ENCODE peak calls at places on chromosomes 4 and X, in five cellular contexts. M is CD4-positive, CD25-positive, alpha-beta regulatory T cell; N is CD8-positive, alpha-beta memory T cell; E is upper lobe of right lung; R is adipocyte. L is an unnamed sample. For H3K27me3 and H3K9me3, the result is how much of the 10 kb centered on the place peaks cover.

GRCh38 chr4:142404191-142404611 is 441.9 kb downstream of the INPP4B start:
- DNase-seq in M (no peak), N (peak), E (no peak), R (peak), L (peak)

GRCh38 chr4:127641524-127641923 is 8.8 kb downstream of the INTU start:
- DNase-seq in M (no peak), N (no peak), E (no peak), R (no peak), L (peak)

GRCh38 chr4:148795156-148795864 is 353.1 kb upstream of the NR3C2 start:
- DNase-seq in M (no peak), N (no peak), E (peak), R (no peak), L (peak)

GRCh38 chr4:66178901-66179300 is 508.6 kb upstream of the EPHA5 start:
- DNase-seq in M (no peak), N (no peak), E (no peak), R (peak), L (peak)

GRCh38 chr4:155796031-155796430 is 37.2 kb downstream of the GUCY1B1 start:
- DNase-seq in M (no peak), N (no peak), E (no peak), R (no peak), L (no peak)

GRCh38 chr4:121973791-121974190 is 21.9 kb upstream of the TRPC3 start:
- DNase-seq in M (no peak), N (no peak), E (no peak), R (no peak), L (no peak)

GRCh38 chr4:167290684-167291083 is 56.4 kb upstream of the SPOCK3 start:
- DNase-seq in M (no peak), N (no peak), E (no peak), R (peak), L (no peak)

GRCh38 chr4:8403173-8403753 is 37.3 kb downstream of the ACOX3 start:
- DNase-seq in M (peak), N (peak), E (peak), R (peak), L (peak)

GRCh38 chr4:172202480-172203076 is 389.4 kb downstream of the GALNTL6 start:
- DNase-seq in M (no peak), N (no peak), E (no peak), R (peak), L (no peak)

GRCh38 chr4:552059-552458 is 24.0 kb downstream of the TMEM271 start:
- DNase-seq in M (no peak), N (no peak), E (no peak), R (no peak), L (no peak)

GRCh38 chrX:25070038-25070437 is 54.3 kb upstream of the ARX start:
- DNase-seq in M (no peak), N (no peak), E (no peak), R (no peak), L (no peak)

GRCh38 chrX:154775611-154776349 is 13.1 kb downstream of the DKC1 start:
- DNase-seq in M (no peak), N (no peak), E (no peak), R (peak), L (peak)

GRCh38 chrX:136867518-136867917 is 13.0 kb downstream of the RBMX start:
- DNase-seq in M (no peak), N (no peak), E (no peak), R (no peak), L (no peak)

GRCh38 chrX:1582686-1583437 is 8.5 kb upstream of the AKAP17A start:
- DNase-seq in M (no peak), N (peak), E (no peak), R (peak), L (peak)

GRCh38 chr4:131137196-131137595 is 2011.9 kb upstream of the PCDH10 start:
- DNase-seq in M (no peak), N (no peak), E (no peak), R (no peak), L (no peak)

GRCh38 chr4:15410750-15411149 is 17.1 kb upstream of the C1QTNF7 start:
- DNase-seq in M (peak), N (no peak), E (no peak), R (no peak), L (no peak)

GRCh38 chrX:132294192-132294591 is 74.9 kb upstream of the RAP2C start:
- DNase-seq in M (no peak), N (no peak), E (no peak), R (no peak), L (no peak)

GRCh38 chr4:148430847-148431246 is 11.4 kb downstream of the NR3C2 start:
- DNase-seq in M (no peak), N (no peak), E (no peak), R (no peak), L (no peak)

GRCh38 chr4:110532901-110533589 is 57.1 kb downstream of the ENPEP start:
- DNase-seq in M (no peak), N (no peak), E (no peak), R (no peak), L (no peak)

GRCh38 chr4:177235026-177235425 is 74.6 kb upstream of the NEIL3 start:
- DNase-seq in M (no peak), N (no peak), E (no peak), R (peak), L (no peak)

DNA sequence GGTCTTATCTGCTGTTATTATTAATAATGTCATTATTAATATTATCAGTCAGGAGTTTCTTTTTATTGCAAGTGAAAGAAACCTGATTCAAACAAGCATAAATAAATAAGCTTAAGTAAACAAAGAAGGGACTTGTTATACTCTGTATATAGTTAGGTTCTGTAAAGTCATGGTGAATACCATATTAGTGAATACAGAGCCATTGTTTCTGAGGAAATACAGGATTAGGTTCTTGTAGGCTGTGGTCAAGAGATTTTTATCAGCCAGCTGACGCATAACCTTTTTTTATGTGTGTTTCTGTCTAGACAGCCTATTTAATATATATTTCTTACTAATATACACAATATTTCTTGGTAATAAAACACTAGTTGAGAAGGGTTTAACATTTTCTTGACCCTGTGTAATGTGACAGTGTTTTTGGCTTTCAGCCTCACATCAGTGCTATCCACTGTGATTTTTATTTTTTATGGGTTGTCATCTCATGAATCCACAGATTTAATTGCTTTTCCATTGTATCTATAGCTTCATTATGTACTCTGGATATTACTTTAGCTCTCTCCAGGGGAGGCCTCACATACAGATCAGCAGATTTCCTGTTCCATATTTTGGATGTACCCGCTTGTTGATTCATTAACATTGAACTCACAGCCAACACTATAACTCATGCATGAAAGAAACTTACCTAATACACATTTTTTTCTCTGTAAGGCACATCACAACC is 8.0 kb downstream of the HERC3 start:
- DNase-seq in M (no peak), N (no peak), E (no peak), R (peak), L (peak)
- H3K4me3 ChIP-seq in M (peak), N (no peak), E (no peak), R (peak), L (no peak)

DNA sequence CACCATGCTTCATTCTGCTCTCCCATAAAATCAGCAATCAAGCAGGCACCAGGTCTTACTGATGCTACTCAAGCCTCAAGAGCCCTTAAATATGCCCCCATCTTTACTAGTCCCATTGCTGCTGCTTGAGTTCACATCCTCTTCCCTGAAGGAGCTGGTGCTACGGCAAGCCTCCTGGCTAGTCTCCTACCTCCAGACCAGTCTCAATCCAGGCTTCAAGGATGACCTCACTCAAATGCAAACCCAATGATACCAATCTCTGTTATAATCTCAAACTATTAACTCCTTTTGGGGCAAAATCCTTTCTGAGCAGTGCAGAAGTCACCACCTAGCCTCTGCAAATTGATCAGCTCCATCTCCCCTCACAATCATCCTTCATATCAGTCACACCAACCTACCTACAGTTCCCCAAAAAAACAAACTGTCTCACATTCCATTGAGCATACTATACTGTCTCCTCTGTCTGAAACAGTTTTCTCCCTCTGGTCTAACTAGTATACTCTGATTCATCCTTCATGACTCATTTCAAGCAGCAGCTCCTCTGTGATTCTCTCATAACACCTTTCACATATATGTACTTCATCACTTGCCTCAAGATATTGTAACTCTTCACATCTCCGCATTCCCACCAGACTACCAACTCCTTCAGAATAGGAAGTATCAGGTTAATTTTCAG is 30.0 kb downstream of the PAPSS1 start:
- DNase-seq in M (no peak), N (no peak), E (no peak), R (peak), L (no peak)
- H3K27me3 ChIP-seq in M (under half), N (under half), E (under half), R (under half), L (under half)

GRCh38 chr4:19164334-19164733 is 1087.4 kb upstream of the SLIT2 start:
- DNase-seq in M (no peak), N (no peak), E (no peak), R (no peak), L (no peak)
- H3K9me3 ChIP-seq in M (under half), N (under half), E (under half), R (under half), L (under half)

DNA sequence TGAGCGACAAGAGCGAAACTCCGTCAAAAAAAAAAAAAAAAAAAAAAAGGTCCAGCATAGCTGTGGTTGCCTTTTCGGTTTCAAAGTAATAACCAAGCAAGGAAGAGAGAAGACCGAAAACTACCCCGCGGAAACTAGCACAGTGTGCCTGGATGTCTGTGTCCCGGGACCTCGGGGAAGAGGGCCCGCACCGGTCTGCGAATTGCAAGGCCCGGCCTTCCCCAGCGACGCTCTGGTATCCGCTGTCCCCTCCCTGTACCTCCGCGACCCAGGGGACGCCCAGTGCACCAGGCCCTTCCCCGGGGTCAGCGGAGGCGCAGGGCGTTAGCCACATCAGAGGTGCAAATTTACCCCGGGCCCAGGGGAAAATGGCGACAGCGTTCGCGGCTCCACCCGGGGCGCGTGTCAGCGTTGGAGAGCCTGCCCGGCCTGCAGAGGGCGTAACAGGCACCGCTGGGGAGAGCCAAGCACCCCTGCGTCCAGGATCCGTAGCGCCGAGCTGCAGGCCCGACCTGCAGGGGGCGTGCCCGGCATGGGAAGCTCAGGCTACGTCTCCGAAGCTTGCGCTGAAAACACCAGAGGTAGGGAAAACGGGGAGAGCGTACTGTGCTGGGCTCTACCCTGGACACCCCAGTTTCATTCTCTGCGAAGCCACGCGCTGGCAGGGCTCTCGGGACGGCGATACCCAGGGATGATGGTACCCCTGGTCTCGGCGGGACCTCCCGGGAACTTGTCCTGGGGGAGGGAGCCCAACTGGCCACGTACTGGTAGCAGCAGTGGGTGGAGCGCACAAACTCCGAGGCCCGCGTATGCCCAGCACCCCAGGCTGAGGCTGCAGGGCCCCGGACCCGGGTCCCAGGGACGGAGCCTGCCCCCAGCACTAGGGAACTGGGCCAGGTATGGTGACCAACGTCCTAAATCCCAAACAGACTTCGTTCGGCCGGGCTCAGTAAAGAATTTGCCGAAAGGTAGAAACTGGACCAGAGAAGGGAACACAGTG is 16.2 kb downstream of the NKX6-1 start:
- DNase-seq in M (no peak), N (no peak), E (peak), R (peak), L (no peak)
- H3K4me3 ChIP-seq in M (no peak), N (no peak), E (peak), R (no peak), L (no peak)

GRCh38 chrX:42691196-42691595 is 86.8 kb downstream of the PPP1R2C start:
- DNase-seq in M (no peak), N (no peak), E (no peak), R (no peak), L (no peak)
- H3K27me3 ChIP-seq in M (under half), N (under half), E (under half), R (under half), L (under half)

GRCh38 chrX:30795981-30796958 is 92.8 kb downstream of the TAB3 start:
- DNase-seq in M (no peak), N (no peak), E (no peak), R (no peak), L (no peak)
- H3K9me3 ChIP-seq in M (under half), N (under half), E (under half), R (under half), L (under half)

GRCh38 chr4:158812133-158812532 is 43.3 kb downstream of the FNIP2 start:
- DNase-seq in M (no peak), N (no peak), E (no peak), R (no peak), L (no peak)

GRCh38 chr4:158812543-158812942 is 43.7 kb downstream of the FNIP2 start:
- DNase-seq in M (no peak), N (no peak), E (no peak), R (no peak), L (no peak)

GRCh38 chr4:158813113-158813512 is 44.3 kb downstream of the FNIP2 start:
- DNase-seq in M (no peak), N (no peak), E (no peak), R (no peak), L (no peak)

GRCh38 chr4:158814636-158815035 is 45.8 kb downstream of the FNIP2 start:
- DNase-seq in M (no peak), N (no peak), E (no peak), R (peak), L (no peak)

GRCh38 chr4:158814207-158814606 is 45.4 kb downstream of the FNIP2 start:
- DNase-seq in M (no peak), N (no peak), E (no peak), R (no peak), L (no peak)
- H3K4me3 ChIP-seq in M (no peak), N (no peak), E (no peak), R (no peak), L (no peak)

DNA sequence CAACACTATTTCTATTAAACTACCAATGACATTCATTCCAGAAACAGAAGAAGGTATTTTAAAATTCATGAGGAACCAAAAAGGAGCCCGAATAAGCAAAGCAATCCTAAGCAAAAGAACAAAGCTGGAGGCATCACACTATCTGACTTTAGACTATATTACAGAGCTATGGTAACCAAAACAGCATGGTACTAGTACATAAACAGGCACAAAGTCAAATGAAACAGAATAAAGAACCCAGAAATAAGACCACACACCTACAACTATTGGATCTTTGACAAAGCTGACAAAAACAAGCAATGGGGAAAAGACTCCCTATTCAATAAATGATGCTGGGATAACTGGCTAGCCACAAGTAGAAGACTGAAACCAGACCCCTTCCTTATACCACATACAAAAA is 122.3 kb downstream of the ITIH6 start:
- DNase-seq in M (no peak), N (no peak), E (no peak), R (no peak), L (no peak)
- H3K27me3 ChIP-seq in M (under half), N (under half), E (under half), R (under half), L (under half)

DNA sequence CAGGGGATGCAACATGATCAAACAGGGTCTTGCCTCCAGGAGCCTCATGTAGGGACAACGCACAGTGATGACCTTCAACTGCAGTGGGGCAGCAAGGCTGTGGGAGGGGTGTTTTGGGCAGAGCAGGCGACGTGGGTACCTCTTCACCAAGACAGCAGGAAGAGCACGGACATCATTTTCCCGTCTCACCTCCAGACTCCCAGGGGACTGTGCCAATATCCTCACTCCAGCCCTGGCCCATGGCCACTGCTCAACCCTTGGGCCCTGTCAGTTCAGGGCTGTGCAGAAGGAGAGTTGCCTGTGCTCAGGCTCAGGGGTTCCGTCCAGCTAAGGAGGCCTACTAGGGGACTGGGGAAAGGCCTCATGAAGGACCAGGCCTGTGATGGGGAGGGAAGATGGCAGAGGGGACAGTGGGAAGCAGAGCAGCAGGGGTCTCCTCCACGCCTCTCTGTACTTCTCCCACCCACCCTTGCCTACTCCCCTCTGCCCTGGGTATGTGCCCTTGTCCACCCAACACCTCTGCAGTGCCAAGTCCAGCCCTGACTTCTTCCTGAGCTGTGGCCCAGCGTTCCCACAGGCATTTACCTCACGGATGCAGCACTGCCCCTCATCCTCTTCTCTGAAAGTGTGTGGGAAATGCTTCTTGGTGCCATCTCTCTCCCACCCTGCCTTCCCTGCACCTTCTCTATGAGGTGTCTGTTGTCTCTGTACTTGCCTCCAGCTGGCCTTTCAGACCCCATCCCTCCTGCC is 1.4 kb downstream of the IL9R start:
- DNase-seq in M (no peak), N (no peak), E (no peak), R (no peak), L (no peak)
- H3K9me3 ChIP-seq in M (under half), N (under half), E (under half), R (under half), L (under half)

DNA sequence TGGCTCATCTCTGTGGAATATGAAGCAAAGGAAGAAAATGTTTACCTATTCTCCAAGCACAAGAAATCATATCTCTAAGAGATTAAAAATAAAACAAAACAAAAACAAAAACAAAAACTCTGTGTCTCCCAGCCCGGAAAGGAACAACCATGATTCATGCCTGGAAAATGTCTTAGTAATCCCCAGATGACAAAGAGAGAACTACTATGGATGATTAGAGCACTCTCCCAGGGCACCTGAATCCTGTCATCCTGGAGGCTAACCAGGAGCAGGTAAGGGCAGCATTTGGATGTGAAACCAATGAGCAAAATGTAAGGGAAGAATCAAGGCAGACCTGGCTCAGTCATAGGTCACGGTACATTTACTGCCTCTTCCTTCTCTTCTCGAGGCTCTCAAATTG is 1.7 kb upstream of the AKAP4 start:
- DNase-seq in M (no peak), N (no peak), E (no peak), R (no peak), L (no peak)
- H3K4me3 ChIP-seq in M (no peak), N (no peak), E (no peak), R (no peak), L (no peak)

L was measured in MG63.